ENCODE peak calls at places on chromosomes 1 and 21, in six cellular contexts. H is occipital lobe; F is EH; G is CD4-positive, CD25-positive, alpha-beta regulatory T cell; U is activated naive CD4-positive, alpha-beta T cell treated with anti-CD3 and anti-CD28 coated beads for 36 hours; I is heart right ventricle. D is an unnamed sample.

GRCh38 chr1:31515061-31515775 is 61.1 kb upstream of the TINAGL1 start:
- DNase-seq in F (no peak), I (no peak), H (no peak), G (no peak), U (no peak), D (no peak)

GRCh38 chr1:167107456-167107855 is 13.6 kb downstream of the STYXL2 start:
- DNase-seq in I (no peak), G (no peak), U (no peak), H (no peak), F (no peak), D (no peak)

GRCh38 chr21:33266784-33267135 is 593 bp downstream of the IL10RB start:
- DNase-seq in U (peak; percentile 38), I (no peak), G (no peak), H (no peak), F (no peak), D (no peak)

GRCh38 chr1:101006553-101006952 is 19.0 kb downstream of the DPH5 start:
- DNase-seq in F (no peak), U (no peak), G (no peak), H (no peak), I (no peak), D (no peak)

GRCh38 chr1:201676061-201676644 is 137.2 kb downstream of the NAV1 start:
- DNase-seq in U (no peak), F (peak; percentile 82), G (no peak), H (no peak), I (peak; percentile 41), D (no peak)

GRCh38 chr1:168330285-168330684 is 49.6 kb downstream of the TBX19 start:
- DNase-seq in I (no peak), H (no peak), G (no peak), F (no peak), U (no peak), D (no peak)

GRCh38 chr1:156765664-156766063 is 1.7 kb upstream of the PRCC start:
- DNase-seq in U (no peak), H (no peak), F (no peak), G (no peak), I (no peak), D (no peak)

GRCh38 chr21:42653492-42654061 is at the start of gene PDE9A:
- DNase-seq in I (peak; percentile 36), U (peak; percentile 35), H (no peak), G (no peak), F (no peak), D (no peak)

GRCh38 chr1:59077739-59078503 is 219.0 kb upstream of the FGGY start:
- DNase-seq in U (no peak), F (no peak), I (no peak), H (no peak), G (no peak), D (no peak)

GRCh38 chr1:34845131-34845901 is 14.2 kb downstream of the SMIM12 start:
- DNase-seq in F (no peak), U (no peak), G (no peak), H (no peak), I (no peak), D (no peak)

GRCh38 chr1:111804736-111805135 is 49.0 kb downstream of the DDX20 start:
- DNase-seq in F (no peak), H (no peak), I (no peak), G (no peak), U (no peak), D (no peak)

GRCh38 chr1:35097224-35097623 is 18.0 kb downstream of the ZMYM1 start:
- DNase-seq in G (no peak), F (peak; percentile 85), I (no peak), U (no peak), H (no peak), D (no peak)

GRCh38 chr1:204578867-204579664 is 62.9 kb downstream of the MDM4 start:
- DNase-seq in I (peak; percentile 24), U (peak; percentile 71), G (no peak), F (peak; percentile 15), H (no peak), D (no peak)

GRCh38 chr1:31906557-31906956 is 31.6 kb downstream of the PTP4A2 start:
- DNase-seq in I (no peak), G (no peak), F (no peak), H (no peak), U (no peak), D (no peak)

GRCh38 chr1:233406339-233406960 is 78.9 kb downstream of the MAP3K21 start:
- DNase-seq in H (no peak), G (no peak), U (peak; percentile 7), I (no peak), F (no peak), D (no peak)

GRCh38 chr1:178230881-178231409 is 137.0 kb downstream of the RASAL2 start:
- DNase-seq in H (no peak), U (no peak), G (no peak), F (no peak), I (no peak), D (no peak)

GRCh38 chr1:241485554-241485992 is 34.0 kb downstream of the FH start:
- DNase-seq in F (peak; percentile 35), I (no peak), H (no peak), G (no peak), U (no peak), D (peak; percentile 12)

GRCh38 chr21:41630917-41631316 is 123.0 kb upstream of the TMPRSS2 start:
- DNase-seq in G (no peak), I (no peak), F (no peak), U (no peak), H (no peak), D (no peak)

GRCh38 chr1:205353612-205354011 is 3.1 kb downstream of the KLHDC8A start:
- DNase-seq in H (no peak), F (no peak), I (no peak), U (no peak), G (no peak), D (no peak)

GRCh38 chr1:84632975-84633427 is 57.3 kb downstream of the SSX2IP start:
- DNase-seq in I (no peak), G (no peak), U (no peak), F (peak; percentile 80), H (no peak), D (peak; percentile 22)

GRCh38 chr1:33319949-33320618 is 814 bp downstream of the A3GALT2 start:
- DNase-seq in F (no peak), G (no peak), I (no peak), U (no peak), H (no peak), D (no peak)

GRCh38 chr1:192475970-192476369 is 99.6 kb upstream of the RGS1 start:
- DNase-seq in H (no peak), U (no peak), I (no peak), F (no peak), G (no peak), D (no peak)

GRCh38 chr1:54280652-54281051 is 80.7 kb downstream of the MRPL37 start:
- DNase-seq in I (no peak), F (no peak), H (peak; percentile 40), G (no peak), U (peak; percentile 46), D (no peak)

GRCh38 chr1:82073659-82074058 is 272.9 kb downstream of the ADGRL2 start:
- DNase-seq in U (no peak), I (no peak), F (no peak), G (no peak), H (no peak), D (no peak)

GRCh38 chr21:46493828-46494227 is 35.1 kb downstream of the DIP2A start:
- DNase-seq in G (no peak), F (no peak), I (no peak), H (no peak), U (no peak), D (no peak)

GRCh38 chr1:234114648-234115307 is 210.3 kb downstream of the SLC35F3 start:
- DNase-seq in H (no peak), I (no peak), U (peak; percentile 43), F (peak; percentile 68), G (no peak), D (peak; percentile 21)

GRCh38 chr1:161439280-161440232 is 65.7 kb upstream of the FCGR2A start:
- DNase-seq in U (peak; percentile 49), F (peak; percentile 41), G (no peak), I (no peak), H (no peak), D (no peak)

GRCh38 chr1:163820748-163821147 is 499.0 kb downstream of the NUF2 start:
- DNase-seq in I (no peak), H (no peak), F (peak; percentile 19), G (no peak), U (no peak), D (no peak)

GRCh38 chr1:7578206-7578605 is 192.9 kb upstream of the VAMP3 start:
- DNase-seq in G (no peak), F (no peak), I (no peak), U (no peak), H (no peak), D (no peak)

GRCh38 chr1:204410764-204411450 is 710 bp downstream of the PPP1R15B start:
- DNase-seq in G (peak; percentile 41), F (peak; percentile 60), I (peak; percentile 58), U (peak; percentile 49), H (no peak), D (no peak)

GRCh38 chr1:226626577-226626956 is 78.0 kb downstream of the STUM start:
- DNase-seq in I (peak; percentile 79), H (peak; percentile 37), F (peak; percentile 71), U (peak; percentile 90), G (peak; percentile 63), D (peak; percentile 51)

GRCh38 chr1:201397675-201398074 is 1.4 kb downstream of the LAD1 start:
- DNase-seq in H (no peak), G (no peak), F (no peak), U (no peak), I (no peak), D (no peak)

D was measured in HCT116.